ENCODE peak calls at places on chromosome 16, in five cellular contexts. One of them, this sample, is unnamed. For H3K4me1, the result is how much of the 10 kb centered on the place peaks cover.

GRCh38 chr16:84790291-84790690 is 29.5 kb upstream of the CRISPLD2 start:
- DNase-seq in MM.1S: no peak
- DNase-seq in endothelial cell of umbilical vein: no peak
- DNase-seq in neural progenitor cell: no peak
- DNase-seq in fibroblast of lung: no peak
- DNase-seq in this sample: no peak

GRCh38 chr16:64061621-64062020 is 1060.2 kb downstream of the CDH11 start:
- DNase-seq in neural progenitor cell: no peak
- DNase-seq in fibroblast of lung: peak
- DNase-seq in MM.1S: no peak
- DNase-seq in endothelial cell of umbilical vein: no peak
- DNase-seq in this sample: no peak

GRCh38 chr16:14106961-14107360 is 35.8 kb downstream of the MRTFB start:
- DNase-seq in MM.1S: no peak
- DNase-seq in endothelial cell of umbilical vein: no peak
- DNase-seq in fibroblast of lung: no peak
- DNase-seq in neural progenitor cell: no peak
- DNase-seq in this sample: no peak

GRCh38 chr16:18938986-18939385 is 12.8 kb upstream of the SMG1 start:
- DNase-seq in neural progenitor cell: no peak
- DNase-seq in fibroblast of lung: no peak
- DNase-seq in MM.1S: no peak
- DNase-seq in endothelial cell of umbilical vein: no peak
- DNase-seq in this sample: no peak

GRCh38 chr16:4947722-4948503 is 10.2 kb upstream of the SEC14L5 start:
- DNase-seq in endothelial cell of umbilical vein: no peak
- DNase-seq in MM.1S: no peak
- DNase-seq in fibroblast of lung: no peak
- DNase-seq in neural progenitor cell: peak
- DNase-seq in this sample: no peak

GRCh38 chr16:53980675-53981074 is 276.7 kb downstream of the FTO start:
- DNase-seq in neural progenitor cell: no peak
- DNase-seq in fibroblast of lung: no peak
- DNase-seq in endothelial cell of umbilical vein: no peak
- DNase-seq in MM.1S: no peak
- DNase-seq in this sample: no peak

GRCh38 chr16:16021988-16022682 is 72.7 kb downstream of the ABCC1 start:
- DNase-seq in fibroblast of lung: peak
- DNase-seq in endothelial cell of umbilical vein: peak
- DNase-seq in MM.1S: no peak
- DNase-seq in neural progenitor cell: peak
- DNase-seq in this sample: no peak

GRCh38 chr16:72066747-72067146 is 3.7 kb downstream of the HPR start:
- DNase-seq in neural progenitor cell: peak
- DNase-seq in fibroblast of lung: peak
- DNase-seq in MM.1S: peak
- DNase-seq in endothelial cell of umbilical vein: peak
- DNase-seq in this sample: no peak

GRCh38 chr16:11330526-11331237 is 14.6 kb upstream of the RMI2 start:
- DNase-seq in endothelial cell of umbilical vein: no peak
- DNase-seq in MM.1S: no peak
- DNase-seq in neural progenitor cell: no peak
- DNase-seq in fibroblast of lung: no peak
- DNase-seq in this sample: no peak

GRCh38 chr16:11333696-11334095 is 11.6 kb upstream of the RMI2 start:
- DNase-seq in neural progenitor cell: no peak
- DNase-seq in fibroblast of lung: peak
- DNase-seq in endothelial cell of umbilical vein: no peak
- DNase-seq in MM.1S: no peak
- DNase-seq in this sample: no peak

GRCh38 chr16:11331967-11332366 is 13.3 kb upstream of the RMI2 start:
- DNase-seq in endothelial cell of umbilical vein: no peak
- DNase-seq in fibroblast of lung: no peak
- DNase-seq in neural progenitor cell: no peak
- DNase-seq in MM.1S: no peak
- DNase-seq in this sample: no peak

GRCh38 chr16:11334831-11335404 is 10.3 kb upstream of the RMI2 start:
- DNase-seq in endothelial cell of umbilical vein: no peak
- DNase-seq in neural progenitor cell: no peak
- DNase-seq in MM.1S: no peak
- DNase-seq in fibroblast of lung: no peak
- DNase-seq in this sample: no peak

DNA sequence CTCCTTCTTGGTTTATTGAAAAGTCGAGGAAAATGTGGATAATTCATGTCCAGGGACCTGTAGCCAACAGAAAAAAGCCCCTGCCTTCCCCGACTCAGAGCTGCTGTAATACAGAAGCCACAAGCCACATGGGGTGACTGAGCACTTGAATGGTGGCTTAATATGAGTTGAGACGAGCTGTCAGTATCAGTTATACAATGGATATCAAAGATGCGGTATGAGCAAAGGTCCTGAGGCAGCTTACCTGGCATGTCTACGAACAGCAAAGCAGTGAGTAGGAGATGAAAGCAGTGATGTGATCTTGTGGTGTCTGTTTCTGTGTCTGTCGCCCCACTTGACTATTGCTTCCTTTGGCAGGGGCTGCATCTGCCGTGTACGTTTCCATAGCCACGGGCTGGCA is 12.2 kb upstream of the RMI2 start:
- DNase-seq in neural progenitor cell: no peak
- DNase-seq in fibroblast of lung: no peak
- DNase-seq in MM.1S: no peak
- DNase-seq in endothelial cell of umbilical vein: no peak
- DNase-seq in this sample: no peak
- H3K4me1 ChIP-seq in neural progenitor cell: under half
- H3K4me1 ChIP-seq in fibroblast of lung: under half
- H3K4me1 ChIP-seq in MM.1S: under half
- H3K4me1 ChIP-seq in endothelial cell of umbilical vein: under half
- H3K4me1 ChIP-seq in this sample: under half

GRCh38 chr16:81588326-81589081 is 143.9 kb downstream of the CMIP start:
- DNase-seq in fibroblast of lung: no peak
- DNase-seq in neural progenitor cell: no peak
- DNase-seq in MM.1S: no peak
- DNase-seq in endothelial cell of umbilical vein: no peak
- DNase-seq in this sample: no peak
- H2AFZ ChIP-seq in fibroblast of lung: no peak
- H2AFZ ChIP-seq in neural progenitor cell: no peak
- H2AFZ ChIP-seq in MM.1S: no peak
- H2AFZ ChIP-seq in endothelial cell of umbilical vein: no peak
- H2AFZ ChIP-seq in this sample: no peak

DNA sequence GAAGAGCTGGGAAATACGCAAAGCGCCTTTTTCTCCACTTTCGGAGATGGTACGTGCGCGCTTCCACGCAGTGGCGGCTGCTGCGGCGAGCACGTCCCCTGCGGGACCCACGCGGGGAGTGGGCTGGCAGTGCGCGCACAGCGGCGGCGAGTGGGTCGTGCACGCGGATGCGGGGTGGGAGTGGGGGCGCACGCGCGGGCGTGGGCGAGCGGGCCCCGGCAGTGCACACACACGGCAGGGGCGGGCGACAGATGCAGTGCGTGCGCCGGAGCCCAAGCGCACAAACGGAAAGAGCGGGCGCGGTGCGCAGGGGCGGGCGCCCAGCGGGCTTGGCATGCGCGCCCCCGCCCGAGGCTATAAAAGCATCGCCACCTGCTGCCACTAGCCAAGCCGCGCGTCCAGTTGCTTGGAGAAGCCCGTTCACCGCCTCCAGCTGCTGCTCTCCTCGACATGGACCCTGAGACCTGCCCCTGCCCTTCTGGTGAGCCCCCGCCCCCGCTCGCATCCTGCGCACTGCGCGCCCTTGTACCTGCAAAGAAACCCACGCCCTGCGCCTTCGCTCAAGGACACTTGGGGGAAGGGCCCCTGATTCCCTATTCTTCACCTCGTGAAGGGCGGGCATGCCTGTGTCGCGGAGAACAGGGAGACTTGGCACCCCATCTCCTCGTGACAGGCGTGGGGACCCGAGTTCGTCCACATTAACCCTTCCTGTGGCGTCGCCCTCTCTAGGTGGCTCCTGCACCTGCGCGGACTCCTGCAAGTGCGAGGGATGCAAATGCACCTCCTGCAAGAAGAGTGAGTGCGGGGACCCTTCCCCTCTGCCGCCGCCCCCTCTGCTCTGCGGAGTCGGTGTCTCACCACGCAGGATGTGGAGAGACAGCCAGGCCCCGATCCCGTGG is at the start of gene MT3:
- DNase-seq in fibroblast of lung: peak
- DNase-seq in endothelial cell of umbilical vein: no peak
- DNase-seq in MM.1S: no peak
- DNase-seq in neural progenitor cell: peak
- DNase-seq in this sample: no peak
- TF ChIP-seq EZH2 in fibroblast of lung: peak
- TF ChIP-seq EZH2 in endothelial cell of umbilical vein: peak
- TF ChIP-seq EZH2 in MM.1S: no peak
- TF ChIP-seq EZH2 in neural progenitor cell: peak
- TF ChIP-seq EZH2 in this sample: no peak

GRCh38 chr16:67540756-67541155 is 12.1 kb downstream of the RIPOR1 start:
- DNase-seq in endothelial cell of umbilical vein: no peak
- DNase-seq in fibroblast of lung: no peak
- DNase-seq in MM.1S: no peak
- DNase-seq in neural progenitor cell: no peak
- DNase-seq in this sample: no peak
- H3K4me1 ChIP-seq in endothelial cell of umbilical vein: under half
- H3K4me1 ChIP-seq in fibroblast of lung: under half
- H3K4me1 ChIP-seq in MM.1S: under half
- H3K4me1 ChIP-seq in neural progenitor cell: under half
- H3K4me1 ChIP-seq in this sample: under half

DNA sequence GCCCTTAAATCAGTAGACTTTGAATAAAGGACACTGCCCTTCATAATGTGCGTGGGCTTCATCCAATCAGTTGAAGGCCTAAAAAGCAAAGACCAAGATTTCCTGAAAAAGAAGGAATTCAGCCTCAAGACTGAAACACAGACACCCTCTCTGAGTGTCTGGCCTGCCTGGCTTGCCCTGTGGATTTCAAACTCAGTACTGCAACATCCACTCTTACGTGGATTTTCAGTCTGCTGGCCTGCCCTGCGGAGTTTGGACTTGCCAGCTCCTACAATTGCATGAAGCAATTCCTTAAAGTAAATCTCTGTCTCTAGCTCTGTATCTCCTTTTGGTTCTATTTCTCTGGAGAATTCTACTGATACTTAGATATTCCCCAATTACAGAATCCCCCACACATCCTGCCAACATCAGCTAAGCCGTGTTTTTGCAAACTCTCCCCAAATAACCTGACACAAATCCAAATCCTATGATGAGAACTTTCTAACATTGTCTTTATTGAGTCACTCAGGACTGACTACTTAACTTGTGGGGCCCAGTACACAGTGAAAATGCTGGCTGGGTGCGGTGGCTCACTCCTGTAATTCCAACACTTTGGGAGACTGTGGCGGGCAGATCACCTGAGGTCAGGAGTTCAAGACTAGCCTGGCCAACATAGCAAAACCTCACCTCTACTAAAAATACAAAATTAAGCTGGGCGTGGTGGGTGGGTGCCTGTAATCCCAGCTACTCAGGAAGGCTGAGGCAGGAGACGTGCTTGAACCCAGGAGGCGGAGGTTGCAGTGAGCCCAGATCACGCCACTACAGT is 7.2 kb upstream of the TNFRSF17 start:
- DNase-seq in endothelial cell of umbilical vein: no peak
- DNase-seq in fibroblast of lung: no peak
- DNase-seq in MM.1S: no peak
- DNase-seq in neural progenitor cell: no peak
- DNase-seq in this sample: no peak
- H2AFZ ChIP-seq in endothelial cell of umbilical vein: no peak
- H2AFZ ChIP-seq in fibroblast of lung: peak
- H2AFZ ChIP-seq in MM.1S: no peak
- H2AFZ ChIP-seq in neural progenitor cell: no peak
- H2AFZ ChIP-seq in this sample: no peak

DNA sequence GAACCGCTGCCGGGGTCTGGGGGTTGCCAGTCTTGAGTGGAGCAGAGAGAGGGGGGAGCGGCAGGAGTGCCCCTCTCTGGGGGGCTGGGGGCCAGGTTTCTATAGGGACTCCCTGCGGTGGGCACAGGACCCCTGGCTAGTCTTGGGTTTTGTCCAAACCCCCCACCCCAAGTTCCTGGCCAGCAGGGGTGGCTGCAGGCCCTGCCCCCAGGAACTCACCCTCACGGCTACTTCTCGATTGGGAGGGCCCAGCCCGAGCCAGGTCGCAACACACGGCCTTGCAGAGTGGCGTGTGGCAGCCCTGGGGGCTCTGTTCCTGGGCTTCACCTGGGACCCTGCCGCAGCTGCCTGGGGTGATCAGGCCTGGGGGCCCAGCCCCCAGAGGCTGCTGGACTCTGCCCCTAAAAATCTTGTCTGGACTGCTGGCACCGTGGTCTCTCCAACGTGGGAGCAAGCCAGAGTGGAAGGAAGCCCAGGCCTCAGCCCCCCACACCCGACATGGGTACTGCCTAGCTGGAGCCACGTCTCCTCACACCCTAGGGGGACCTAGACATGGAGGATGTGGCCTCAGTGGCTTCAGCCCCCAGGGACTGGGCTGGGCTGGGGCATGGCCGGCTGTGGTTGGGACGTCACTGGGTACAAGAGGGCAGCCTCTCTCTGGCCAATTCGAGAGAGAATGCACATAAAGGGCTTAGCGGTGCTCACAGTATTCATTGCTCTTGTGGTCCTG is 788 bp downstream of the CDH15 start:
- DNase-seq in fibroblast of lung: no peak
- DNase-seq in neural progenitor cell: no peak
- DNase-seq in endothelial cell of umbilical vein: no peak
- DNase-seq in MM.1S: no peak
- DNase-seq in this sample: no peak
- TF ChIP-seq EZH2 in fibroblast of lung: no peak
- TF ChIP-seq EZH2 in neural progenitor cell: no peak
- TF ChIP-seq EZH2 in endothelial cell of umbilical vein: no peak
- TF ChIP-seq EZH2 in MM.1S: no peak
- TF ChIP-seq EZH2 in this sample: no peak

GRCh38 chr16:23500866-23501234 is 9.4 kb downstream of the GGA2 start:
- DNase-seq in fibroblast of lung: no peak
- DNase-seq in endothelial cell of umbilical vein: no peak
- DNase-seq in MM.1S: no peak
- DNase-seq in neural progenitor cell: no peak
- DNase-seq in this sample: no peak

GRCh38 chr16:23498863-23499262 is 11.4 kb downstream of the GGA2 start:
- DNase-seq in fibroblast of lung: no peak
- DNase-seq in endothelial cell of umbilical vein: no peak
- DNase-seq in MM.1S: no peak
- DNase-seq in neural progenitor cell: no peak
- DNase-seq in this sample: no peak

GRCh38 chr16:23500212-23500865 is 10.0 kb downstream of the GGA2 start:
- DNase-seq in MM.1S: no peak
- DNase-seq in endothelial cell of umbilical vein: no peak
- DNase-seq in fibroblast of lung: no peak
- DNase-seq in neural progenitor cell: no peak
- DNase-seq in this sample: no peak

GRCh38 chr16:23501291-23501690 is 9.0 kb downstream of the GGA2 start:
- DNase-seq in neural progenitor cell: no peak
- DNase-seq in fibroblast of lung: no peak
- DNase-seq in endothelial cell of umbilical vein: no peak
- DNase-seq in MM.1S: no peak
- DNase-seq in this sample: no peak

GRCh38 chr16:23499801-23500200 is 10.5 kb downstream of the GGA2 start:
- DNase-seq in MM.1S: no peak
- DNase-seq in neural progenitor cell: no peak
- DNase-seq in endothelial cell of umbilical vein: no peak
- DNase-seq in fibroblast of lung: no peak
- DNase-seq in this sample: no peak
- H3K4me1 ChIP-seq in MM.1S: under half
- H3K4me1 ChIP-seq in neural progenitor cell: under half
- H3K4me1 ChIP-seq in endothelial cell of umbilical vein: under half
- H3K4me1 ChIP-seq in fibroblast of lung: under half
- H3K4me1 ChIP-seq in this sample: under half